ENCODE peak calls at places on chromosomes 7 and 10, in five cellular contexts. D is aorta, Q is SW 1271, R is lung, F is nephron progenitor cell. Y is an unnamed sample.

GRCh38 chr10:78744521-78745090 is 324.2 kb upstream of the ZMIZ1 start:
- DNase-seq in R (no peak), D (no peak), F (no peak), Q (no peak), Y (no peak)

GRCh38 chr7:7330997-7331396 is 148.7 kb downstream of the C1GALT1 start:
- DNase-seq in F (no peak), D (no peak), Q (no peak), R (no peak), Y (peak; percentile 15)

GRCh38 chr7:42080831-42081230 is 156.2 kb downstream of the GLI3 start:
- DNase-seq in R (no peak), D (no peak), Q (no peak), F (no peak), Y (no peak)

GRCh38 chr7:73705551-73705920 is 13.9 kb downstream of the STX1A start:
- DNase-seq in R (no peak), D (no peak), F (no peak), Q (no peak), Y (no peak)

GRCh38 chr7:27155816-27156507 is 513 bp downstream of the HOXA7 start:
- DNase-seq in F (peak; percentile 59), Q (no peak), R (no peak), D (no peak), Y (peak; percentile 47)

GRCh38 chr10:59651902-59652301 is 57.7 kb downstream of the SLC16A9 start:
- DNase-seq in R (no peak), F (no peak), D (no peak), Q (no peak), Y (no peak)

GRCh38 chr10:118926018-118926417 is 103.5 kb upstream of the NANOS1 start:
- DNase-seq in R (peak; percentile 15), F (no peak), Q (no peak), D (no peak), Y (no peak)

GRCh38 chr10:96290368-96291133 is 13.7 kb upstream of the DNTT start:
- DNase-seq in F (no peak), D (no peak), R (no peak), Q (no peak), Y (no peak)

GRCh38 chr10:2935647-2936386 is 131.5 kb upstream of the PFKP start:
- DNase-seq in Q (no peak), F (no peak), D (no peak), R (no peak), Y (no peak)

GRCh38 chr7:22326181-22326580 is 30.8 kb downstream of the RAPGEF5 start:
- DNase-seq in D (no peak), R (no peak), F (no peak), Q (no peak), Y (no peak)

GRCh38 chr7:64183126-64183742 is 23.8 kb upstream of the ZNF735 start:
- DNase-seq in D (no peak), R (no peak), Q (no peak), F (no peak), Y (no peak)

GRCh38 chr7:158958618-158959017 is 102.3 kb downstream of the DYNC2I1 start:
- DNase-seq in F (no peak), D (no peak), Q (no peak), R (no peak), Y (no peak)

GRCh38 chr10:87864497-87865059 is 1.2 kb downstream of the PTEN start:
- DNase-seq in R (no peak), Q (no peak), F (no peak), D (no peak), Y (peak; percentile 68)

GRCh38 chr7:105268511-105269392 is 120.0 kb downstream of the SRPK2 start:
- DNase-seq in Q (no peak), R (no peak), D (no peak), F (no peak), Y (no peak)

GRCh38 chr7:73308074-73308664 is 457 bp downstream of the NSUN5 start:
- DNase-seq in D (no peak), F (no peak), R (no peak), Q (no peak), Y (peak; percentile 38)

GRCh38 chr7:30276203-30276900 is 8.0 kb upstream of the ZNRF2 start:
- DNase-seq in Q (no peak), D (no peak), R (no peak), F (peak; percentile 38), Y (peak; percentile 76)